ENCODE peak calls at places on chromosomes 16 and 17, in seven cellular contexts. M, V, Z, U, N, J and E are unnamed samples.

GRCh38 chr17:76365256-76365903 is 11.7 kb upstream of the PRPSAP1 start:
- DNase-seq in Z (peak), V (no peak), N (no peak), J (peak), U (no peak), M (no peak), E (no peak)

GRCh38 chr16:84334482-84334881 is 33.9 kb upstream of the ATP2C2 start:
- DNase-seq in N (no peak), V (no peak), U (no peak), M (no peak), J (no peak), Z (no peak), E (no peak)

GRCh38 chr16:49236216-49236615 is 45.4 kb downstream of the CBLN1 start:
- DNase-seq in Z (no peak), N (no peak), M (no peak), V (no peak), J (no peak), U (no peak), E (no peak)

GRCh38 chr17:12137859-12138258 is 117.2 kb downstream of the MAP2K4 start:
- DNase-seq in U (no peak), Z (no peak), J (no peak), M (no peak), V (no peak), N (no peak), E (no peak)

GRCh38 chr16:77304883-77305282 is 105.7 kb downstream of the SYCE1L start:
- DNase-seq in M (no peak), U (no peak), V (no peak), J (no peak), Z (no peak), N (no peak), E (no peak)

GRCh38 chr16:715448-716249 is 731 bp downstream of the METRN start:
- DNase-seq in U (no peak), M (no peak), Z (no peak), V (peak), J (peak), N (no peak), E (no peak)

GRCh38 chr16:57706717-57707116 is 12.1 kb downstream of the DRC7 start:
- DNase-seq in M (no peak), V (no peak), U (no peak), Z (no peak), N (no peak), J (no peak), E (no peak)

GRCh38 chr17:48021964-48022363 is 15.6 kb downstream of the COPZ2 start:
- DNase-seq in V (no peak), U (no peak), J (no peak), Z (no peak), N (no peak), M (no peak), E (no peak)

GRCh38 chr17:72139213-72139612 is 18.4 kb downstream of the SOX9 start:
- DNase-seq in Z (peak), M (no peak), J (no peak), V (no peak), N (no peak), U (no peak), E (no peak)

GRCh38 chr17:13920413-13920812 is 148.9 kb upstream of the COX10 start:
- DNase-seq in Z (no peak), M (no peak), N (no peak), V (no peak), U (no peak), J (no peak), E (no peak)

GRCh38 chr17:79777166-79777843 is 643 bp upstream of the CBX2 start:
- DNase-seq in J (peak), N (peak), Z (peak), V (peak), M (no peak), U (peak), E (no peak)

GRCh38 chr17:3870871-3871306 is 22.0 kb downstream of the CAMKK1 start:
- DNase-seq in J (peak), M (no peak), Z (peak), N (no peak), V (peak), U (no peak), E (no peak)

GRCh38 chr17:59154721-59155438 is at the start of gene SKA2:
- DNase-seq in U (peak), N (peak), Z (no peak), J (no peak), V (peak), M (peak), E (no peak)

GRCh38 chr17:5786510-5786875 is 202.2 kb upstream of the NLRP1 start:
- DNase-seq in M (no peak), V (no peak), N (no peak), U (no peak), J (no peak), Z (no peak), E (no peak)

GRCh38 chr16:11675561-11676511 is 7.6 kb downstream of the SNN start:
- DNase-seq in M (peak), J (no peak), Z (no peak), N (peak), V (peak), U (peak), E (no peak)

GRCh38 chr17:4788807-4789700 is at the start of gene GLTPD2:
- DNase-seq in U (peak), M (no peak), Z (no peak), J (no peak), N (no peak), V (peak), E (no peak)

GRCh38 chr16:79163666-79164377 is 436.7 kb downstream of the MAF start:
- DNase-seq in U (no peak), J (no peak), Z (no peak), N (no peak), V (peak), M (no peak), E (no peak)

GRCh38 chr17:45128989-45129388 is 3.3 kb downstream of the PLCD3 start:
- DNase-seq in M (no peak), J (no peak), U (no peak), N (no peak), V (no peak), Z (no peak), E (no peak)

GRCh38 chr16:67235816-67236547 is 9.1 kb downstream of the TMEM208 start:
- DNase-seq in V (peak), J (no peak), U (no peak), M (no peak), N (peak), Z (no peak), E (no peak)

GRCh38 chr16:50530277-50531236 is 17.6 kb upstream of the NKD1 start:
- DNase-seq in Z (no peak), J (no peak), U (peak), N (no peak), M (no peak), V (no peak), E (no peak)

GRCh38 chr16:70801611-70802010 is 653 bp upstream of the VAC14 start:
- DNase-seq in U (no peak), V (no peak), Z (no peak), J (no peak), N (no peak), M (no peak), E (no peak)

GRCh38 chr17:76567634-76568432 is 17.8 kb downstream of the ST6GALNAC2 start:
- DNase-seq in J (no peak), Z (no peak), M (no peak), V (no peak), N (no peak), U (peak), E (no peak)

DNA sequence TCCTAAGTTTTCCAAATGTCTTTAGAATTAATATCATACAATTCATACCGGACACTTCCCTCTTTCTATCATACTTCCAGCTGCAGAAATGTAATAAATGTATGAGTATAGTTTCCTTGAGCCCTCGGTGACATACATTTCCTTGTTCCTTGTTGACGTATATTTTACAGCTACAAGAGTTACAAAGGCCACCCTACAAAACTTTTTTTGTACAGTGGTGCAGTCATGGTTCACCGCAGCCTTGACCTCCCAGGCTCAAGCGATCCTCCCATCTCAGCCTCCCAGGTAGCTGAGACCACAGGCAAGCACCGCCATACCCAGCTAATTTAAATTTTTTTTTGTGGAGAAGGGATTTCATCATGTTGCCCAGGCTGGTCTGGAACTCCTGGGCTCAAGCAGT is 7.2 kb upstream of the DUS1L start:
- DNase-seq in V (peak), M (no peak), J (no peak), N (no peak), U (no peak), Z (no peak), E (no peak)
- H3K4me3 ChIP-seq in V (no peak), M (no peak), J (no peak), N (no peak), U (no peak), Z (no peak), E (no peak)

GRCh38 chr17:77734371-77735050 is 224.0 kb upstream of the TNRC6C start:
- DNase-seq in N (no peak), Z (peak), V (peak), J (peak), U (peak), M (peak), E (no peak)
- TF ChIP-seq CTCF in N (no peak), Z (no peak), V (no peak), J (no peak), U (no peak), M (no peak), E (no peak)

GRCh38 chr16:30785126-30786106 is 1.6 kb downstream of the ZNF629 start:
- DNase-seq in J (no peak), M (no peak), Z (no peak), U (no peak), V (no peak), N (no peak), E (no peak)
- H3K4me3 ChIP-seq in J (peak), M (peak), Z (peak), U (no peak), V (no peak), N (no peak), E (peak)

GRCh38 chr16:88533381-88533831 is 36.8 kb upstream of the ZC3H18 start:
- DNase-seq in J (peak), U (no peak), Z (no peak), N (no peak), V (peak), M (no peak), E (no peak)

GRCh38 chr16:88533945-88534641 is 36.1 kb upstream of the ZC3H18 start:
- DNase-seq in Z (peak), M (peak), N (peak), J (peak), U (peak), V (peak), E (no peak)

GRCh38 chr16:88535857-88536222 is 34.4 kb upstream of the ZC3H18 start:
- DNase-seq in U (no peak), N (no peak), V (no peak), M (no peak), Z (no peak), J (no peak), E (no peak)

GRCh38 chr16:88535181-88535856 is 34.9 kb upstream of the ZC3H18 start:
- DNase-seq in U (no peak), V (no peak), M (no peak), N (no peak), Z (no peak), J (no peak), E (no peak)

DNA sequence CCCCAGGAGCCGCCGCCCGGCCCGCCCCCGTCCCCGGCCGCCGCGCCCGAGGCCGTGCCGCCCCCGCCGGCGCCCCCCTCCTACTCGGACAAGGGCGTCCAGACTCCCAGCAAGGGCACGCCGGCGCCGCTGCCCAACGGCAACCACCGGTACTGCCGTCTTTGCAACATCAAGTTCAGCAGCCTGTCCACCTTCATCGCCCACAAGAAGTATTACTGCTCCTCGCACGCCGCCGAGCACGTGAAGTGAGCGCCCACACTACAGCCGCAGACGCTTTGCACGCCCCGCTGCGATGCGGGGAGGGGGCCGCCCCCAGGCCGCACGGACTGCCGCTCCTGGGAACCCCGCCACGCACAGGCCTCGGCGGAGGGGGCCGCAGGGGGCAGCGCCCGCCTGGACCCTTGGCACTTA is 35.5 kb upstream of the ZC3H18 start:
- DNase-seq in U (peak), V (peak), Z (peak), M (no peak), N (no peak), J (peak), E (no peak)
- TF ChIP-seq CTCF in U (no peak), V (no peak), Z (no peak), M (peak), N (no peak), J (peak), E (peak)